ENCODE peak calls at places on chromosomes 3 and 15, in seven cellular contexts. One of them, this sample, is unnamed.

GRCh38 chr15:89768071-89768500 is 8.0 kb upstream of the MESP2 start:
- DNase-seq in left cardiac atrium: no peak
- DNase-seq in AG04449: no peak
- DNase-seq in activated CD4-positive, alpha-beta T cell treated with anti-CD3 and anti-CD28 coated beads for 48 hours: no peak
- DNase-seq in GDM1: no peak
- DNase-seq in epithelial cell of esophagus: no peak
- DNase-seq in Daoy: no peak
- DNase-seq in this sample: no peak

GRCh38 chr15:40031300-40031699 is 7.7 kb downstream of the SRP14 start:
- DNase-seq in left cardiac atrium: no peak
- DNase-seq in AG04449: no peak
- DNase-seq in activated CD4-positive, alpha-beta T cell treated with anti-CD3 and anti-CD28 coated beads for 48 hours: no peak
- DNase-seq in GDM1: no peak
- DNase-seq in epithelial cell of esophagus: no peak
- DNase-seq in Daoy: no peak
- DNase-seq in this sample: no peak

GRCh38 chr15:41928637-41929620 is 35.1 kb upstream of the SPTBN5 start:
- DNase-seq in left cardiac atrium: no peak
- DNase-seq in AG04449: no peak
- DNase-seq in activated CD4-positive, alpha-beta T cell treated with anti-CD3 and anti-CD28 coated beads for 48 hours: peak; percentile 28
- DNase-seq in GDM1: no peak
- DNase-seq in epithelial cell of esophagus: no peak
- DNase-seq in Daoy: no peak
- DNase-seq in this sample: no peak

GRCh38 chr3:14921034-14921616 is 26.3 kb upstream of the NR2C2 start:
- DNase-seq in left cardiac atrium: peak; percentile 89
- DNase-seq in AG04449: peak; percentile 42
- DNase-seq in activated CD4-positive, alpha-beta T cell treated with anti-CD3 and anti-CD28 coated beads for 48 hours: peak; percentile 88
- DNase-seq in GDM1: peak; percentile 69
- DNase-seq in epithelial cell of esophagus: peak; percentile 82
- DNase-seq in Daoy: peak; percentile 87
- DNase-seq in this sample: peak; percentile 53

GRCh38 chr3:181710581-181711255 is 1.0 kb upstream of the SOX2 start:
- DNase-seq in left cardiac atrium: no peak
- DNase-seq in AG04449: no peak
- DNase-seq in activated CD4-positive, alpha-beta T cell treated with anti-CD3 and anti-CD28 coated beads for 48 hours: no peak
- DNase-seq in GDM1: no peak
- DNase-seq in epithelial cell of esophagus: no peak
- DNase-seq in Daoy: peak; percentile 57
- DNase-seq in this sample: no peak

GRCh38 chr3:103181175-103181574 is 746.4 kb downstream of the ZPLD1 start:
- DNase-seq in left cardiac atrium: no peak
- DNase-seq in AG04449: no peak
- DNase-seq in activated CD4-positive, alpha-beta T cell treated with anti-CD3 and anti-CD28 coated beads for 48 hours: no peak
- DNase-seq in GDM1: no peak
- DNase-seq in epithelial cell of esophagus: peak; percentile 67
- DNase-seq in Daoy: no peak
- DNase-seq in this sample: no peak

GRCh38 chr3:190617185-190617584 is 103.3 kb downstream of the IL1RAP start:
- DNase-seq in left cardiac atrium: peak; percentile 27
- DNase-seq in AG04449: no peak
- DNase-seq in activated CD4-positive, alpha-beta T cell treated with anti-CD3 and anti-CD28 coated beads for 48 hours: peak; percentile 60
- DNase-seq in GDM1: peak; percentile 85
- DNase-seq in epithelial cell of esophagus: peak; percentile 20
- DNase-seq in Daoy: no peak
- DNase-seq in this sample: no peak

GRCh38 chr3:14508966-14509795 is 31.0 kb downstream of the GRIP2 start:
- DNase-seq in left cardiac atrium: peak; percentile 79
- DNase-seq in AG04449: no peak
- DNase-seq in activated CD4-positive, alpha-beta T cell treated with anti-CD3 and anti-CD28 coated beads for 48 hours: peak; percentile 89
- DNase-seq in GDM1: peak; percentile 31
- DNase-seq in epithelial cell of esophagus: peak; percentile 47
- DNase-seq in Daoy: peak; percentile 59
- DNase-seq in this sample: no peak

GRCh38 chr15:74365619-74366445 is 1.6 kb downstream of the CYP11A1 start:
- DNase-seq in left cardiac atrium: peak; percentile 63
- DNase-seq in AG04449: no peak
- DNase-seq in activated CD4-positive, alpha-beta T cell treated with anti-CD3 and anti-CD28 coated beads for 48 hours: no peak
- DNase-seq in GDM1: no peak
- DNase-seq in epithelial cell of esophagus: no peak
- DNase-seq in Daoy: peak; percentile 63
- DNase-seq in this sample: no peak

GRCh38 chr3:1082024-1082633 is 10.7 kb upstream of the CNTN6 start:
- DNase-seq in left cardiac atrium: peak; percentile 32
- DNase-seq in AG04449: no peak
- DNase-seq in activated CD4-positive, alpha-beta T cell treated with anti-CD3 and anti-CD28 coated beads for 48 hours: peak; percentile 5
- DNase-seq in GDM1: peak; percentile 0
- DNase-seq in epithelial cell of esophagus: peak; percentile 29
- DNase-seq in Daoy: peak; percentile 1
- DNase-seq in this sample: no peak

This sample was measured in AG09309.